ENCODE peak calls at places on chromosomes 3 and 15, in five cellular contexts. Z is HEK293T, E is HepG2, S is GM12878, L is H1. R is an unnamed sample.

GRCh38 chr3:58058654-58059263 is 50.5 kb downstream of the FLNB start:
- DNase-seq in Z (no peak), E (no peak), S (no peak), L (no peak), R (no peak)

GRCh38 chr3:139555249-139555648 is 15.7 kb upstream of the RBP1 start:
- DNase-seq in Z (no peak), E (no peak), S (no peak), L (no peak), R (no peak)

GRCh38 chr3:167811071-167811470 is 75.5 kb downstream of the SERPINI1 start:
- DNase-seq in Z (no peak), E (no peak), S (no peak), L (no peak), R (no peak)

GRCh38 chr3:11641683-11642407 is 1.9 kb downstream of the VGLL4 start:
- DNase-seq in Z (peak; percentile 28), E (no peak), S (no peak), L (no peak), R (no peak)

GRCh38 chr15:68317281-68318007 is 39.9 kb downstream of the FEM1B start:
- DNase-seq in Z (no peak), E (no peak), S (no peak), L (no peak), R (no peak)

GRCh38 chr3:129688310-129688895 is 81.9 kb upstream of the PLXND1 start:
- DNase-seq in Z (no peak), E (peak; percentile 78), S (no peak), L (peak; percentile 19), R (peak; percentile 30)

GRCh38 chr3:66380200-66380932 is 120.5 kb downstream of the LRIG1 start:
- DNase-seq in Z (no peak), E (no peak), S (no peak), L (no peak), R (no peak)

GRCh38 chr15:43473885-43474284 is 19.1 kb downstream of the TP53BP1 start:
- DNase-seq in Z (no peak), E (no peak), S (no peak), L (no peak), R (no peak)

GRCh38 chr3:40088527-40089170 is 220.9 kb upstream of the EIF1B start:
- DNase-seq in Z (no peak), E (no peak), S (no peak), L (no peak), R (no peak)

GRCh38 chr3:119380697-119381096 is 82.7 kb downstream of the TMEM39A start:
- DNase-seq in Z (peak; percentile 19), E (no peak), S (no peak), L (no peak), R (no peak)

GRCh38 chr15:42494998-42495360 is 455 bp upstream of the SNAP23 start:
- DNase-seq in Z (no peak), E (peak; percentile 34), S (no peak), L (no peak), R (no peak)

GRCh38 chr15:37291920-37292319 is 191.6 kb upstream of the MEIS2 start:
- DNase-seq in Z (no peak), E (no peak), S (no peak), L (no peak), R (no peak)

GRCh38 chr3:196127308-196128040 is 45.6 kb upstream of the TFRC start:
- DNase-seq in Z (no peak), E (no peak), S (no peak), L (no peak), R (no peak)

GRCh38 chr3:189368384-189368783 is 196.6 kb downstream of the TPRG1 start:
- DNase-seq in Z (no peak), E (no peak), S (no peak), L (no peak), R (no peak)

GRCh38 chr3:16280671-16281070 is 15.7 kb downstream of the OXNAD1 start:
- DNase-seq in Z (no peak), E (no peak), S (no peak), L (no peak), R (no peak)

GRCh38 chr15:90322531-90322930 is 29.6 kb upstream of the ZNF774 start:
- DNase-seq in Z (no peak), E (no peak), S (no peak), L (no peak), R (no peak)

GRCh38 chr3:171256445-171257250 is 203.6 kb downstream of the TNIK start:
- DNase-seq in Z (no peak), E (no peak), S (no peak), L (no peak), R (no peak)

GRCh38 chr3:76044601-76045600 is 259.6 kb upstream of the ZNF717 start:
- DNase-seq in Z (peak; percentile 10), E (no peak), S (no peak), L (no peak), R (no peak)

GRCh38 chr15:40999190-40999589 is 45.9 kb downstream of the CHAC1 start:
- DNase-seq in Z (no peak), E (no peak), S (no peak), L (no peak), R (no peak)

GRCh38 chr3:45950131-45950530 is 6.9 kb downstream of the CXCR6 start:
- DNase-seq in Z (no peak), E (no peak), S (no peak), L (no peak), R (no peak)

GRCh38 chr3:123300056-123300455 is 98.3 kb downstream of the SEC22A start:
- DNase-seq in Z (no peak), E (no peak), S (no peak), L (no peak), R (no peak)

GRCh38 chr3:58565621-58566397 is 11.4 kb downstream of the FAM107A start:
- DNase-seq in Z (no peak), E (no peak), S (no peak), L (no peak), R (no peak)

GRCh38 chr3:24242012-24242698 is 252.5 kb downstream of the THRB start:
- DNase-seq in Z (no peak), E (no peak), S (no peak), L (no peak), R (peak; percentile 11)

GRCh38 chr15:58628206-58629057 is 121.1 kb downstream of the ADAM10 start:
- DNase-seq in Z (no peak), E (no peak), S (peak; percentile 9), L (no peak), R (no peak)

GRCh38 chr3:104359546-104359945 is 1007.2 kb upstream of the ALCAM start:
- DNase-seq in Z (no peak), E (no peak), S (no peak), L (no peak), R (peak; percentile 3)

GRCh38 chr15:45884755-45885445 is 250.1 kb downstream of the SQOR start:
- DNase-seq in Z (no peak), E (no peak), S (no peak), L (no peak), R (no peak)

GRCh38 chr3:165522371-165522770 is 314.9 kb downstream of the BCHE start:
- DNase-seq in Z (no peak), E (no peak), S (no peak), L (no peak), R (no peak)

GRCh38 chr3:102205647-102206046 is 229.2 kb upstream of the ZPLD1 start:
- DNase-seq in Z (no peak), E (no peak), S (no peak), L (no peak), R (no peak)

GRCh38 chr3:100254168-100254777 is 6.5 kb upstream of the TBC1D23 start:
- DNase-seq in Z (peak; percentile 72), E (peak; percentile 68), S (no peak), L (peak; percentile 43), R (peak; percentile 63)

GRCh38 chr3:98903705-98904481 is 2.4 kb upstream of the DCBLD2 start:
- DNase-seq in Z (no peak), E (no peak), S (no peak), L (no peak), R (no peak)

GRCh38 chr3:32719931-32720330 is 34.9 kb downstream of the CNOT10 start:
- DNase-seq in Z (no peak), E (no peak), S (no peak), L (no peak), R (no peak)

GRCh38 chr3:122989856-122990575 is 37.5 kb downstream of the SEMA5B start:
- DNase-seq in Z (no peak), E (no peak), S (no peak), L (no peak), R (no peak)

DNA sequence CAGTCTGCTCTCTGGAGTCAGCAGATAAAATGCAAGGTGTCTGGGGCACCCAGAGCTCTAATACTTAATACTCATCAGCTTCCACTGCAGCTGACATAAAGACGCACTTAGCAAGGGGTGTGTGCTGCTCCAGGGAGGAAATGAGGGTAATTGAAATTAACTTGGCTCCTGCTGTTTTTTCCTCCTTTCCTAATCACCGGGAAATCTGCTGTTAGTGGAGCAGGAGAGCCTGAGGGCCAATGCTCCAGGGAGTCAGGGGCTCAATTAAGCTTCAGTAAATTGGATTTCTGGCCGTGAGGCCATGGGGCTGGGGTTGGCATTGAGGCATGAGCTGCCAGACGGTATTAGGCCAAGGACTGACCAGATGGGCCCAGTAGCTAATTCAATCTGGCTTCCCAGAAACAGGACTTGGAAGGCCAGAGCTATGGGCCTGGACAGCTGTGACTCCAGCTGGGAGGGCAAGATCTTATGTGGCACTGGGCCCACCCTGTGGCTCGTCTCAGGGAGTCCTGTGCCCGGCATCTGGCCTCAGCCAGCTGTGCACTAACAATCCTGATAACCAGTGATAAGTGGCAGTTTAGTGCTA is 30.7 kb upstream of the CHRNB4 start:
- DNase-seq in Z (no peak), E (no peak), S (no peak), L (peak; percentile 49), R (peak; percentile 78)
- TF ChIP-seq SUZ12 in Z (no peak), E (no peak), S (no peak), L (no peak), R (no peak)

GRCh38 chr3:48486952-48487351 is 17.0 kb downstream of the SHISA5 start:
- DNase-seq in Z (no peak), E (no peak), S (no peak), L (no peak), R (no peak)

GRCh38 chr3:48493203-48493501 is 10.8 kb downstream of the SHISA5 start:
- DNase-seq in Z (no peak), E (no peak), S (no peak), L (no peak), R (no peak)

GRCh38 chr3:48492461-48493202 is 11.3 kb downstream of the SHISA5 start:
- DNase-seq in Z (no peak), E (no peak), S (no peak), L (no peak), R (no peak)
- TF ChIP-seq SUZ12 in Z (no peak), E (no peak), S (no peak), L (no peak), R (no peak)

GRCh38 chr3:125261031-125261430 is 48.5 kb upstream of the SLC12A8 start:
- DNase-seq in Z (no peak), E (no peak), S (no peak), L (no peak), R (no peak)
- TF ChIP-seq SUZ12 in Z (no peak), E (no peak), S (no peak), L (no peak), R (no peak)

GRCh38 chr3:173893066-173893465 is 495.5 kb downstream of the NLGN1 start:
- DNase-seq in Z (no peak), E (no peak), S (no peak), L (no peak), R (no peak)
- TF ChIP-seq SUZ12 in Z (no peak), E (no peak), S (no peak), L (no peak), R (no peak)

R was measured in NT2/D1.